ENCODE peak calls at places on chromosomes 6 and 20, in six cellular contexts. T is right atrium auricular region; S is tibial nerve; V is naive thymus-derived CD8-positive, alpha-beta T cell; U is RWPE1; G is Caki2. Y is an unnamed sample.

GRCh38 chr6:28134015-28134414 is 7.7 kb upstream of the ZKSCAN8 start:
- DNase-seq in G (peak), S (no peak), U (no peak), V (no peak), T (no peak), Y (peak)

GRCh38 chr6:112298021-112298745 is 43.8 kb upstream of the LAMA4 start:
- DNase-seq in T (no peak), U (peak), G (peak), V (no peak), S (no peak), Y (peak)

GRCh38 chr6:37259191-37259590 is 1.2 kb upstream of the TMEM217 start:
- DNase-seq in S (no peak), V (no peak), T (no peak), G (no peak), U (no peak), Y (no peak)

GRCh38 chr6:165889636-165890403 is 226.8 kb upstream of the PDE10A start:
- DNase-seq in V (no peak), U (peak), G (peak), S (no peak), T (no peak), Y (peak)

GRCh38 chr6:36649721-36650484 is 28.6 kb upstream of the CDKN1A start:
- DNase-seq in V (no peak), S (no peak), U (no peak), T (no peak), G (no peak), Y (no peak)

GRCh38 chr6:125942677-125943527 is 13.7 kb upstream of the HINT3 start:
- DNase-seq in V (no peak), T (no peak), U (peak), S (no peak), G (no peak), Y (no peak)

GRCh38 chr6:134080171-134080795 is 27.9 kb upstream of the SLC2A12 start:
- DNase-seq in T (no peak), V (no peak), U (peak), S (no peak), G (peak), Y (no peak)

GRCh38 chr6:2630362-2630761 is 120.4 kb downstream of the MYLK4 start:
- DNase-seq in T (no peak), G (peak), U (peak), S (no peak), V (no peak), Y (peak)

GRCh38 chr6:75266716-75267291 is 17.8 kb downstream of the TMEM30A start:
- DNase-seq in U (peak), V (no peak), T (no peak), S (no peak), G (no peak), Y (peak)

GRCh38 chr6:89311853-89312531 is 3.1 kb downstream of the GABRR2 start:
- DNase-seq in G (peak), U (peak), S (peak), T (peak), V (no peak), Y (peak)

GRCh38 chr6:90758741-90759140 is 171.9 kb upstream of the MAP3K7 start:
- DNase-seq in T (no peak), U (peak), S (no peak), G (no peak), V (no peak), Y (no peak)

GRCh38 chr6:157054531-157054979 is 268.8 kb downstream of the TMEM242 start:
- DNase-seq in U (no peak), S (no peak), V (no peak), G (no peak), T (no peak), Y (no peak)

GRCh38 chr20:51800769-51801219 is 1.5 kb downstream of the SALL4 start:
- DNase-seq in T (no peak), V (no peak), U (peak), G (no peak), S (no peak), Y (peak)

GRCh38 chr6:53635322-53635721 is 30.2 kb downstream of the KLHL31 start:
- DNase-seq in T (no peak), V (no peak), S (no peak), U (no peak), G (no peak), Y (no peak)

GRCh38 chr6:15364401-15365037 is 118.7 kb downstream of the JARID2 start:
- DNase-seq in U (no peak), V (no peak), G (no peak), T (no peak), S (no peak), Y (no peak)

GRCh38 chr6:135851442-135852271 is at the start of gene PDE7B:
- DNase-seq in S (peak), G (peak), V (peak), U (peak), T (peak), Y (peak)

GRCh38 chr6:123489589-123489988 is 147.2 kb downstream of the TRDN start:
- DNase-seq in U (no peak), S (no peak), G (no peak), V (no peak), T (no peak), Y (no peak)

GRCh38 chr20:31845300-31845863 is at the start of gene FOXS1:
- DNase-seq in U (no peak), G (no peak), V (no peak), T (no peak), S (peak), Y (peak)

GRCh38 chr6:41939848-41940758 is 1.5 kb downstream of the CCND3 start:
- DNase-seq in G (peak), V (no peak), T (no peak), U (no peak), S (no peak), Y (peak)

GRCh38 chr6:16578695-16579094 is 182.6 kb downstream of the ATXN1 start:
- DNase-seq in V (no peak), G (no peak), U (no peak), T (no peak), S (no peak), Y (no peak)

GRCh38 chr6:20175810-20176209 is 36.5 kb downstream of the MBOAT1 start:
- DNase-seq in U (no peak), T (no peak), S (no peak), G (no peak), V (no peak), Y (no peak)

GRCh38 chr6:53734473-53735299 is 60.1 kb upstream of the LRRC1 start:
- DNase-seq in S (no peak), V (no peak), G (peak), U (peak), T (no peak), Y (peak)

GRCh38 chr20:1830240-1830639 is 65.0 kb upstream of the SIRPA start:
- DNase-seq in S (no peak), U (peak), G (peak), V (no peak), T (peak), Y (peak)

GRCh38 chr6:39029156-39030011 is 19.2 kb upstream of the GLP1R start:
- DNase-seq in U (peak), V (peak), S (no peak), T (no peak), G (no peak), Y (no peak)

GRCh38 chr6:166297606-166298005 is 10.6 kb downstream of the PRR18 start:
- DNase-seq in T (no peak), G (no peak), S (no peak), V (no peak), U (no peak), Y (no peak)

GRCh38 chr6:170279977-170280688 is 10.7 kb downstream of the DLL1 start:
- DNase-seq in V (no peak), U (no peak), T (no peak), G (peak), S (no peak), Y (no peak)

GRCh38 chr6:20708367-20709124 is 174.3 kb downstream of the CDKAL1 start:
- DNase-seq in T (no peak), V (no peak), G (no peak), U (no peak), S (no peak), Y (peak)

GRCh38 chr6:36135053-36135731 is 4.9 kb downstream of the MAPK13 start:
- DNase-seq in G (no peak), T (no peak), V (no peak), S (no peak), U (no peak), Y (no peak)

GRCh38 chr20:15949391-15949790 is 623.9 kb downstream of the KIF16B start:
- DNase-seq in S (no peak), G (no peak), T (no peak), U (no peak), V (no peak), Y (no peak)

GRCh38 chr6:126180585-126180984 is 159.3 kb upstream of the CENPW start:
- DNase-seq in S (no peak), T (no peak), U (peak), G (peak), V (no peak), Y (peak)

GRCh38 chr6:139970591-139970991 is 596.1 kb upstream of the CITED2 start:
- DNase-seq in V (no peak), S (no peak), U (peak), T (no peak), G (no peak), Y (peak)

GRCh38 chr20:17227669-17228623 is 1.1 kb downstream of the PCSK2 start:
- DNase-seq in V (no peak), S (no peak), U (no peak), G (no peak), T (no peak), Y (no peak)

GRCh38 chr6:150167479-150167873 is 24.6 kb downstream of the PPP1R14C start:
- DNase-seq in S (no peak), T (no peak), V (no peak), G (no peak), U (no peak), Y (no peak)

GRCh38 chr20:16100767-16101166 is 472.5 kb downstream of the KIF16B start:
- DNase-seq in S (no peak), V (no peak), G (no peak), U (no peak), T (no peak), Y (no peak)